ENCODE peak calls at places on chromosomes 1 and 21, in four cellular contexts. K, O, G and H are unnamed samples.

GRCh38 chr1:161222175-161223019 is 1.0 kb downstream of the APOA2 start:
- DNase-seq in K (no peak), O (no peak), G (no peak), H (no peak)

GRCh38 chr1:52288286-52288685 is 77.7 kb downstream of the CC2D1B start:
- DNase-seq in K (peak), O (no peak), G (no peak), H (no peak)

GRCh38 chr1:226737819-226738420 is 1.2 kb downstream of the ITPKB start:
- DNase-seq in K (peak), O (peak), G (peak), H (no peak)

GRCh38 chr1:11997081-11997851 is 17.0 kb downstream of the MFN2 start:
- DNase-seq in K (no peak), O (no peak), G (no peak), H (no peak)

GRCh38 chr1:117045644-117046043 is 14.5 kb upstream of the TTF2 start:
- DNase-seq in K (peak), O (no peak), G (no peak), H (no peak)

GRCh38 chr1:37288900-37289299 is 185.5 kb upstream of the ZC3H12A start:
- DNase-seq in K (no peak), O (no peak), G (no peak), H (peak)

GRCh38 chr1:2821970-2822620 is 20.6 kb upstream of the TTC34 start:
- DNase-seq in K (no peak), O (no peak), G (peak), H (no peak)

GRCh38 chr1:3864884-3865283 is 7.6 kb downstream of the DFFB start:
- DNase-seq in K (no peak), O (no peak), G (no peak), H (no peak)

GRCh38 chr1:200301152-200301551 is 108.7 kb downstream of the ZNF281 start:
- DNase-seq in K (no peak), O (no peak), G (no peak), H (no peak)

GRCh38 chr1:35718492-35719336 is at the start of gene C1orf216:
- DNase-seq in K (peak), O (peak), G (peak), H (peak)

GRCh38 chr21:30340714-30341573 is 3.5 kb upstream of the KRTAP27-1 start:
- DNase-seq in K (peak), O (no peak), G (peak), H (peak)

GRCh38 chr1:79694241-79694640 is 687.7 kb upstream of the ADGRL4 start:
- DNase-seq in K (no peak), O (no peak), G (no peak), H (no peak)

GRCh38 chr1:188904201-188904600 is 1573.5 kb downstream of the BRINP3 start:
- DNase-seq in K (peak), O (no peak), G (no peak), H (no peak)

GRCh38 chr1:29238601-29238964 is 2.3 kb downstream of the PTPRU start:
- DNase-seq in K (no peak), O (no peak), G (no peak), H (no peak)

GRCh38 chr21:29260461-29260860 is 38.3 kb upstream of the BACH1 start:
- DNase-seq in K (no peak), O (no peak), G (no peak), H (no peak)

GRCh38 chr1:168476588-168477379 is 67.0 kb downstream of the XCL2 start:
- DNase-seq in K (no peak), O (no peak), G (no peak), H (no peak)

GRCh38 chr21:26532208-26532607 is 40.9 kb downstream of the CYYR1 start:
- DNase-seq in K (no peak), O (no peak), G (no peak), H (no peak)

GRCh38 chr1:41844255-41844654 is 74.5 kb downstream of the HIVEP3 start:
- DNase-seq in K (no peak), O (no peak), G (no peak), H (no peak)

GRCh38 chr1:107512836-107513235 is 372.0 kb downstream of the NTNG1 start:
- DNase-seq in K (no peak), O (no peak), G (no peak), H (no peak)

GRCh38 chr21:45560106-45561021 is 18.1 kb upstream of the SLC19A1 start:
- DNase-seq in K (no peak), O (no peak), G (no peak), H (no peak)

GRCh38 chr1:198932351-198932991 is 293.6 kb downstream of the PTPRC start:
- DNase-seq in K (peak), O (no peak), G (no peak), H (no peak)

GRCh38 chr1:81510701-81511100 is 290.0 kb upstream of the ADGRL2 start:
- DNase-seq in K (no peak), O (no peak), G (no peak), H (no peak)

GRCh38 chr1:232142403-232143314 is 487.3 kb downstream of the SIPA1L2 start:
- DNase-seq in K (peak), O (peak), G (peak), H (no peak)

GRCh38 chr21:45805321-45805720 is 161.8 kb downstream of the PCBP3 start:
- DNase-seq in K (no peak), O (no peak), G (no peak), H (no peak)

DNA sequence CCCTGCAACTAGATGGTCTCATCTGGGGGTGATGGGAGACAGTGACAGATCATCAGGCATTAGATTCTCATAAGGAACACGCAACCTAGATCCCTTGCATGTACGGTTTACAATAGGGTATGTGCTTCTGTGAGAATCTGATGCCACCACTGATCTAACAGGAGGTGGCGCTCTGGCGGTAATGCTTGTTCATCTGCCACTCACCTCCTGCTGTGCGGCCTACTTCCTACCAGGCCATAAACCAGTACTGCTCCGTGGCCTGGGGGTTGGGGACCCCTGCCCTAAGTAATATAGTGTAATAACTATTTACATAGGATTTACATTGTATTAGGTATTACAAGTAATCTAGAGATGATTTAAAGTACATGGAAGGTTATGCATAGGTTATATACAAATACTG is 134.9 kb downstream of the CLEC20A start:
- DNase-seq in K (no peak), O (no peak), G (no peak), H (no peak)
- TF ChIP-seq CTCF in K (no peak), O (no peak), G (no peak), H (no peak)

GRCh38 chr1:222087207-222087920 is 345.5 kb upstream of the DUSP10 start:
- DNase-seq in K (peak), O (no peak), G (no peak), H (no peak)

GRCh38 chr1:222090103-222090502 is 348.2 kb upstream of the DUSP10 start:
- DNase-seq in K (peak), O (no peak), G (no peak), H (no peak)

GRCh38 chr1:222084048-222084447 is 342.2 kb upstream of the DUSP10 start:
- DNase-seq in K (peak), O (no peak), G (no peak), H (no peak)

GRCh38 chr1:222081859-222082258 is 340.0 kb upstream of the DUSP10 start:
- DNase-seq in K (no peak), O (no peak), G (no peak), H (no peak)

DNA sequence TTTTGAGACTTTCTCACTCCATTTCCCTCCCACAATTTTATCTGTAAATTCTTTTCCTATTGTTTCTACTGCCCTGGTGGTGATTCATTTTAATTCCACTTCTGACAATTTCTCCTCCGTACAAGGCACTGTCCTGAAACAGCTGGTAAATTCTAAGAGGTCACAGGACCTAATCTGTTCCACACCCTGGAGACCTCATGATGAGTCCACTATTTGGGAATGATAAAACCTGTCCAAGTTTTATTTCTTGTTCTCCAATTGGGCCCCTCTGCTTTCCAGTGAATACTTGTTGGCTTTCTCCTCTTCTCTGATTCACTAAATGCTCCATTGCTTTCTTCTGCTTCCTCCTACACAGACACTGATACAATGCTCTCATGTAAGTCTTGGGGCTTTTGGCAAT is 343.1 kb upstream of the DUSP10 start:
- DNase-seq in K (no peak), O (no peak), G (no peak), H (no peak)
- TF ChIP-seq CTCF in K (no peak), O (no peak), G (no peak), H (no peak)

DNA sequence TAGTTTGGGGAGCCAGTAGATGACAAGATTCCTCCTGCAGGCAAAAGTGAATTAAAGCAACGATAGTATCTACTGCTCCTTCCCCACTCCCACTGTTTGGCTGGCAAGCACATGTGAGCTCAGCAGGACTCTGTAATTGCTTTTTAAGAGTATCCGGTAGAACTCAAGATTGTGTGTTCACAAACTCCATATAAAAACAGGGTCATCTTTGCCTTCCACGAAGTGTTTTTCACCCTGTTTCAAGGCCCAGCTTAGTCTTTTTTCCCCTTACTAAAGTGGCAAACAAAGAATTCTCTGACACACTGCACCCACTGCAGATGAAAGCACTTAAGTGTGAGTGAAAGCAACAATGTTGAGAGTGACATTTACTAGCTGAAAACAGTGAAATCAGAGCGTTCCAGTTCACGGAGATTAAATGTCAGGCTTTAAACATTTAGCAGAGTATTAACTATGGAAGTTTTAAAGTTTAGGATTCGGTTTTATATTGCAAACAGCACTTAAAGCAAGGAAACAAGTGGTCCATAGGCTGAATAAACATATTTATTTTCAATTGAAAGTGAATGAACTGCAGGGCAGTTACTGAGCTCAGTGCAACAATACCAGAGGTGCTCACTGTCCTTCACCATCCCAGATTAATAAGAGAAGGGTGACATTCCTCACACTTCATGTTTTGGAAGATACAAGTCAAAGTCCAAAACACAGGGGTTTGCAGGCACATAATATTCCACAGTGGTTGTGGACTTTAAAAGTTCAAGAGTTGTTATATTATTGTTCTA is 69.9 kb downstream of the ALG14 start:
- DNase-seq in K (peak), O (no peak), G (no peak), H (no peak)
- TF ChIP-seq CTCF in K (no peak), O (no peak), G (no peak), H (no peak)

DNA sequence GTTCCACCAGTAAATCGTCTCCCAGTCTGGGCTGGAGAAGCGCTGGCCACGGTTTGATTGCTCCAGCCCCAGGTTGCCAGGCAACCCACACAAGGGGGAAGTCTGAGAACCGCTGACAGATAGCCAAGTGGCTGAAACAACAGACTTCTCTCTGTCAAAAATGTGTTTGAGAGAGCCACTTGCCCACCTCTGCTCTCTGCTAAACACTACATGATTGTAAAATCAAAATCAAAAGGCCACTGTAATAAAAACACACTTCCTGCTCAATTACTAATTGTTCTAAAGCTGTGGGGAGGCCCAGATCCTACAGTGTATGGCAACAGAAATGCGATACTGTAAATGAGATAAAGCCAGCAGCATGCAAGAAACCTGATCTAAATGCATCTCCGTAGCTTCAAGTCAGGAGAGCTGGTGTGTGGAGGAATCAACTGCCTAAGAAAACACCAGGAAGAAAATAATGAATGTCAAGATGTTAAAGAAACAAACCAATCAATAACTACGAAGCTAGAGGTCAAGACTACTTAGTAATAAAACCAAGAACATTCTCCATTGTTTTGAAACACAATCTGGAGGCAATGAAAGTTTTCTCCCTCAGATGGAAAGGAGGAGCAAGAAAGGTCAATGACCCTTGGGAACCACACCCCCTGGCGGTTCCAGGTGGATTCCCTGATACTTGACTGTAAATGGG is 121.2 kb downstream of the SLC45A1 start:
- DNase-seq in K (peak), O (peak), G (peak), H (peak)
- TF ChIP-seq CTCF in K (peak), O (no peak), G (no peak), H (no peak)

GRCh38 chr1:156124557-156125483 is 10.3 kb downstream of the LMNA start:
- DNase-seq in K (no peak), O (no peak), G (peak), H (no peak)

GRCh38 chr1:156121441-156121840 is 6.9 kb downstream of the LMNA start:
- DNase-seq in K (no peak), O (no peak), G (no peak), H (no peak)

GRCh38 chr1:156122519-156123355 is 8.2 kb downstream of the LMNA start:
- DNase-seq in K (peak), O (peak), G (peak), H (no peak)

GRCh38 chr1:156122086-156122485 is 7.6 kb downstream of the LMNA start:
- DNase-seq in K (no peak), O (no peak), G (no peak), H (no peak)

DNA sequence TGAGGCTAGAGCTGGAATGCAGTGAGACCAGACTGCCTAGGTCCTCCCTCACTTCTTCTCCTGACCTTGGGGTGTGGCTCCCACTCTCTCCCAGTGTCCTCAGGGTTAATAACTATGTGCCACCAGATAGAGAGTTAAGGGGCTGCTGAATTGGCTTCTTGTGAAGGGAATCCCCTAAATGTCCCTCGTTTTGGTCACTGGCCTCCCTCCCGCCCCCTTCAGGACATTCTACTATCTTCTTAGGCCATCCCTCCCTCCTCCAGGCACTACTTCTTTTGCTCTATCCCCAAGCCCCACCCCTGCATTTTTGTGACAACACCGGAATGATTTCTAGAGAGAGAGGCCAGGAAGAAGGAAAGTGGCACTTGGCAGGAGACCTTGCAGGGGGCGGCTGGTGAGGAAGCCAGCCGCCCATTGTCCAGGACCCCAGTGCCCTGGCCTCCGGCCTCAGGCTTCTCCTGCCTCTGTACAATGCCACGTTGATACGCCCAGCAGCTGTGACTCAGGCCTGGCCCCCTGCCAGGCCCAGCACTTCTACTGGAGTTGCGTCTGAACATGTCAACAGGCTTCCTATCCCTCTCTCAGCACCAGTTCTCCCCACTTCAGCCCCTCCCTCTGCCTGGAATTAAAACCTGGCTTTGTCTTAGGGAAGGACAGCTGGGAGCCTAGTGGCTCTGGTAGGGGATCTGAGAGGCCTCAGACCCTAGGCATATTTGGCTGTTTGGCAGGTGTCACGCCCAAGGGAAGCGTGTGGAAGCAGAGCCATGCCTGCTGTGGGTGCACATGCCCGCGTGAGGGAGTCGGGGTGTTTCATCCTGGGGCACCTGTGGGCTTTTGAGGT is 9.1 kb downstream of the LMNA start:
- DNase-seq in K (peak), O (peak), G (peak), H (no peak)
- TF ChIP-seq CTCF in K (peak), O (no peak), G (peak), H (no peak)

DNA sequence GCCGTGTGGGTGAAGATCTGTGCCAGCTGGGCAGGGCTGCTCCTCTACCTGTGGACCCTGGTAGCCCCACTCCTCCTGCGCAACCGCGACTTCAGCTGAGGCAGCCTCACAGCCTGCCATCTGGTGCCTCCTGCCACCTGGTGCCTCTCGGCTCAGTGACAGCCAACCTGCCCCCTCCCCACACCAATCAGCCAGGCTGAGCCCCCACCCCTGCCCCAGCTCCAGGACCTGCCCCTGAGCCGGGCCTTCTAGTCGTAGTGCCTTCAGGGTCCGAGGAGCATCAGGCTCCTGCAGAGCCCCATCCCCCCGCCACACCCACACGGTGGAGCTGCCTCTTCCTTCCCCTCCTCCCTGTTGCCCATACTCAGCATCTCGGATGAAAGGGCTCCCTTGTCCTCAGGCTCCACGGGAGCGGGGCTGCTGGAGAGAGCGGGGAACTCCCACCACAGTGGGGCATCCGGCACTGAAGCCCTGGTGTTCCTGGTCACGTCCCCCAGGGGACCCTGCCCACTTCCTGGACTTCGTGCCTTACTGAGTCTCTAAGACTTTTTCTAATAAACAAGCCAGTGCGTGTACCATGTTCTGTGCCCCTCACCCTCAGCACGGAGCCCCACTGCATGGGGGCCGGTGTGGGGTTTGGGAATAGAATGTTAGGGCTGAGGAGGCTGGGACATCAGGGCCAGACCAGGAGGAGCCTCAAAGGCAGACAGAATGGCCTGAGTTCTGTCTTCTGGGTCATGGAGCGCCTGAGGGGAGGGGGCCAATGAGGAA is 21.3 kb downstream of the SERINC2 start:
- DNase-seq in K (no peak), O (no peak), G (no peak), H (no peak)
- TF ChIP-seq CTCF in K (no peak), O (no peak), G (no peak), H (no peak)

DNA sequence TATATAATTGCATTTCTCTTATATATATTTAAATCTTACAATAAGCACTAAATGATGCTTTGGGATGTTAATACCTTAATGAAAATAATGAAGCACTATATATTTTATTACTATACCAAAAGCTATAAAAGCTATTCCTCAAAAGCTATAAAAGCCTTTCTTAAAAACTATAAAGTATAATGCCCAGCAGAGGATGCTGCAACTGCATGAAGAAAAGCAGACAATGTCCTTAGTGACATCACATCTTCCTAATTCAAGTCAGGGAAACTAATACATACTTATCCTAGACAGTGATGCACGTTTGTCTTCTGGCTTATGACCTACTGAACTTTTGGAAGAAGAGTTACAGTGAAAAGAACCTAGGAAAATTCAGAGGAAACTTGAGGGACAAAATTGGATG is 13.6 kb upstream of the C1orf185 start:
- DNase-seq in K (no peak), O (no peak), G (no peak), H (no peak)
- TF ChIP-seq CTCF in K (peak), O (no peak), G (no peak), H (peak)